ENCODE peak calls at places on chromosome 4, in nine cellular contexts. One of them, this sample, is unnamed. For H3K4me1, the result is how much of the 10 kb centered on the place peaks cover.

GRCh38 chr4:8150152-8151090 is 8.2 kb downstream of the ABLIM2 start:
- DNase-seq in ovary: no peak
- DNase-seq in K562: no peak
- DNase-seq in A673: no peak
- DNase-seq in body of pancreas: no peak
- DNase-seq in pancreas: no peak
- DNase-seq in right lobe of liver: no peak
- DNase-seq in upper lobe of right lung: no peak
- DNase-seq in gastrocnemius medialis: peak
- DNase-seq in this sample: no peak

GRCh38 chr4:140092094-140092820 is 61.7 kb downstream of the MAML3 start:
- DNase-seq in K562: no peak
- DNase-seq in upper lobe of right lung: peak
- DNase-seq in right lobe of liver: peak
- DNase-seq in pancreas: peak
- DNase-seq in body of pancreas: peak
- DNase-seq in ovary: no peak
- DNase-seq in gastrocnemius medialis: peak
- DNase-seq in A673: peak
- DNase-seq in this sample: no peak

GRCh38 chr4:171561419-171561818 is 251.8 kb upstream of the GALNTL6 start:
- DNase-seq in ovary: no peak
- DNase-seq in pancreas: no peak
- DNase-seq in gastrocnemius medialis: no peak
- DNase-seq in A673: no peak
- DNase-seq in upper lobe of right lung: no peak
- DNase-seq in right lobe of liver: no peak
- DNase-seq in body of pancreas: no peak
- DNase-seq in K562: no peak
- DNase-seq in this sample: no peak

GRCh38 chr4:20043992-20044391 is 207.7 kb upstream of the SLIT2 start:
- DNase-seq in A673: peak
- DNase-seq in gastrocnemius medialis: no peak
- DNase-seq in right lobe of liver: no peak
- DNase-seq in K562: no peak
- DNase-seq in pancreas: no peak
- DNase-seq in body of pancreas: no peak
- DNase-seq in ovary: no peak
- DNase-seq in upper lobe of right lung: no peak
- DNase-seq in this sample: no peak

GRCh38 chr4:181301735-181302380 is 941.3 kb upstream of the TENM3 start:
- DNase-seq in K562: peak
- DNase-seq in upper lobe of right lung: peak
- DNase-seq in A673: peak
- DNase-seq in pancreas: peak
- DNase-seq in ovary: no peak
- DNase-seq in gastrocnemius medialis: no peak
- DNase-seq in body of pancreas: peak
- DNase-seq in right lobe of liver: peak
- DNase-seq in this sample: no peak

GRCh38 chr4:10019521-10020051 is 1.7 kb downstream of the SLC2A9 start:
- DNase-seq in ovary: peak
- DNase-seq in pancreas: no peak
- DNase-seq in body of pancreas: no peak
- DNase-seq in right lobe of liver: peak
- DNase-seq in upper lobe of right lung: no peak
- DNase-seq in A673: no peak
- DNase-seq in K562: no peak
- DNase-seq in gastrocnemius medialis: peak
- DNase-seq in this sample: no peak

GRCh38 chr4:114038762-114039392 is 59.4 kb upstream of the ARSJ start:
- DNase-seq in body of pancreas: no peak
- DNase-seq in K562: no peak
- DNase-seq in upper lobe of right lung: no peak
- DNase-seq in right lobe of liver: no peak
- DNase-seq in ovary: no peak
- DNase-seq in A673: no peak
- DNase-seq in gastrocnemius medialis: no peak
- DNase-seq in pancreas: no peak
- DNase-seq in this sample: no peak

GRCh38 chr4:35252866-35253265 is 991.4 kb downstream of the ARAP2 start:
- DNase-seq in right lobe of liver: no peak
- DNase-seq in ovary: no peak
- DNase-seq in upper lobe of right lung: no peak
- DNase-seq in K562: no peak
- DNase-seq in gastrocnemius medialis: no peak
- DNase-seq in A673: no peak
- DNase-seq in pancreas: no peak
- DNase-seq in body of pancreas: no peak
- DNase-seq in this sample: no peak

GRCh38 chr4:44157611-44158277 is 290.9 kb downstream of the KCTD8 start:
- DNase-seq in gastrocnemius medialis: no peak
- DNase-seq in upper lobe of right lung: no peak
- DNase-seq in A673: no peak
- DNase-seq in body of pancreas: no peak
- DNase-seq in pancreas: no peak
- DNase-seq in K562: no peak
- DNase-seq in ovary: no peak
- DNase-seq in right lobe of liver: no peak
- DNase-seq in this sample: no peak

GRCh38 chr4:84498203-84499026 is 677 bp downstream of the NKX6-1 start:
- DNase-seq in K562: no peak
- DNase-seq in A673: peak
- DNase-seq in gastrocnemius medialis: no peak
- DNase-seq in ovary: peak
- DNase-seq in pancreas: peak
- DNase-seq in right lobe of liver: peak
- DNase-seq in upper lobe of right lung: peak
- DNase-seq in body of pancreas: peak
- DNase-seq in this sample: no peak

GRCh38 chr4:47031011-47031678 is at the start of gene GABRB1:
- DNase-seq in ovary: peak
- DNase-seq in pancreas: peak
- DNase-seq in upper lobe of right lung: peak
- DNase-seq in right lobe of liver: peak
- DNase-seq in body of pancreas: peak
- DNase-seq in K562: no peak
- DNase-seq in A673: peak
- DNase-seq in gastrocnemius medialis: no peak
- DNase-seq in this sample: peak

GRCh38 chr4:188660796-188661195 is 521.6 kb downstream of the TRIML1 start:
- DNase-seq in gastrocnemius medialis: no peak
- DNase-seq in right lobe of liver: no peak
- DNase-seq in ovary: no peak
- DNase-seq in pancreas: no peak
- DNase-seq in upper lobe of right lung: no peak
- DNase-seq in A673: no peak
- DNase-seq in K562: no peak
- DNase-seq in body of pancreas: no peak
- DNase-seq in this sample: no peak

GRCh38 chr4:168584321-168584771 is 87.5 kb downstream of the PALLD start:
- DNase-seq in body of pancreas: no peak
- DNase-seq in A673: no peak
- DNase-seq in right lobe of liver: no peak
- DNase-seq in gastrocnemius medialis: no peak
- DNase-seq in K562: no peak
- DNase-seq in upper lobe of right lung: no peak
- DNase-seq in pancreas: no peak
- DNase-seq in ovary: no peak
- DNase-seq in this sample: no peak

GRCh38 chr4:140037353-140038030 is 116.5 kb downstream of the MAML3 start:
- DNase-seq in A673: no peak
- DNase-seq in gastrocnemius medialis: no peak
- DNase-seq in pancreas: no peak
- DNase-seq in ovary: no peak
- DNase-seq in body of pancreas: no peak
- DNase-seq in K562: no peak
- DNase-seq in right lobe of liver: no peak
- DNase-seq in upper lobe of right lung: no peak
- DNase-seq in this sample: no peak

GRCh38 chr4:150573534-150573933 is 8.4 kb upstream of the MAB21L2 start:
- DNase-seq in upper lobe of right lung: no peak
- DNase-seq in right lobe of liver: no peak
- DNase-seq in body of pancreas: no peak
- DNase-seq in A673: no peak
- DNase-seq in gastrocnemius medialis: no peak
- DNase-seq in pancreas: no peak
- DNase-seq in ovary: no peak
- DNase-seq in K562: no peak
- DNase-seq in this sample: no peak

GRCh38 chr4:169658970-169659735 is 38.8 kb downstream of the CLCN3 start:
- DNase-seq in gastrocnemius medialis: no peak
- DNase-seq in right lobe of liver: no peak
- DNase-seq in K562: no peak
- DNase-seq in body of pancreas: no peak
- DNase-seq in upper lobe of right lung: no peak
- DNase-seq in A673: no peak
- DNase-seq in ovary: no peak
- DNase-seq in pancreas: no peak
- DNase-seq in this sample: no peak

GRCh38 chr4:24857996-24858395 is 54.8 kb downstream of the CCDC149 start:
- DNase-seq in gastrocnemius medialis: no peak
- DNase-seq in A673: no peak
- DNase-seq in ovary: no peak
- DNase-seq in K562: no peak
- DNase-seq in body of pancreas: no peak
- DNase-seq in upper lobe of right lung: no peak
- DNase-seq in right lobe of liver: no peak
- DNase-seq in pancreas: no peak
- DNase-seq in this sample: no peak

DNA sequence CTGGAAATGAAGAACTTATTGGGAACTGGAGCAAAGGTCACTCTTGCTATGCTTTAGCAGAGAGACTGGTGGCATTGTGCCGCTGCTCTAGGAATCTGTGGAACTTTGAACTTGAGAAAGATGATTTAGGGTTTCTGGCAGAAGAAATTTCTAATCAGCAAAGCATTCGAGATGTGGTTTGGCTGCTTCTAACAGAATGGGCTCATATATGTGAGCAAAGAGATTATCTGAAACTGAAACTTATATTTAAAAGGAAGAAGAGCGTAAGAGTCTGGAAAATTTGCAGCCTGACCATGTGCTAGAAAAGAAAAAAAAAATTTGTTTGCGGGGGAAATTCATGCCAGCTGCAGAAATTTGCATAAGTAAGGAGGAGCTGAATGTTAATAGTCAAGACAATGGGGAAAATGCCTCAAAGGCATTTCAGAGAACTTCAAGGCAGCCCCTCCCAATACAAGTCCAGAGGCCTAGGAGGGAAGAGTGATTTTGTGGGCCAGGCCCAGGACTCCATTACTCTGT is 35.9 kb upstream of the PAPSS1 start:
- DNase-seq in gastrocnemius medialis: no peak
- DNase-seq in K562: no peak
- DNase-seq in body of pancreas: no peak
- DNase-seq in pancreas: no peak
- DNase-seq in upper lobe of right lung: no peak
- DNase-seq in ovary: no peak
- DNase-seq in right lobe of liver: no peak
- DNase-seq in A673: no peak
- DNase-seq in this sample: no peak
- H3K27ac ChIP-seq in gastrocnemius medialis: no peak
- H3K27ac ChIP-seq in K562: no peak
- H3K27ac ChIP-seq in body of pancreas: no peak
- H3K27ac ChIP-seq in pancreas: no peak
- H3K27ac ChIP-seq in upper lobe of right lung: no peak
- H3K27ac ChIP-seq in ovary: no peak
- H3K27ac ChIP-seq in right lobe of liver: no peak
- H3K27ac ChIP-seq in A673: no peak
- H3K27ac ChIP-seq in this sample: no peak

GRCh38 chr4:98746936-98747658 is 88.7 kb upstream of the TSPAN5 start:
- DNase-seq in A673: no peak
- DNase-seq in upper lobe of right lung: no peak
- DNase-seq in K562: peak
- DNase-seq in gastrocnemius medialis: no peak
- DNase-seq in body of pancreas: no peak
- DNase-seq in ovary: no peak
- DNase-seq in pancreas: no peak
- DNase-seq in right lobe of liver: no peak
- DNase-seq in this sample: no peak

GRCh38 chr4:98747659-98748091 is 89.3 kb upstream of the TSPAN5 start:
- DNase-seq in gastrocnemius medialis: no peak
- DNase-seq in A673: peak
- DNase-seq in right lobe of liver: no peak
- DNase-seq in upper lobe of right lung: no peak
- DNase-seq in K562: no peak
- DNase-seq in ovary: no peak
- DNase-seq in pancreas: no peak
- DNase-seq in body of pancreas: no peak
- DNase-seq in this sample: no peak

GRCh38 chr4:98746530-98746929 is 88.1 kb upstream of the TSPAN5 start:
- DNase-seq in right lobe of liver: no peak
- DNase-seq in pancreas: no peak
- DNase-seq in upper lobe of right lung: no peak
- DNase-seq in gastrocnemius medialis: no peak
- DNase-seq in body of pancreas: no peak
- DNase-seq in K562: no peak
- DNase-seq in ovary: no peak
- DNase-seq in A673: peak
- DNase-seq in this sample: no peak

GRCh38 chr4:98744372-98745150 is 86.2 kb upstream of the TSPAN5 start:
- DNase-seq in upper lobe of right lung: no peak
- DNase-seq in A673: peak
- DNase-seq in pancreas: no peak
- DNase-seq in gastrocnemius medialis: no peak
- DNase-seq in ovary: no peak
- DNase-seq in body of pancreas: no peak
- DNase-seq in K562: no peak
- DNase-seq in right lobe of liver: no peak
- DNase-seq in this sample: no peak

GRCh38 chr4:98745372-98745771 is 87.0 kb upstream of the TSPAN5 start:
- DNase-seq in A673: peak
- DNase-seq in pancreas: no peak
- DNase-seq in ovary: no peak
- DNase-seq in K562: peak
- DNase-seq in right lobe of liver: no peak
- DNase-seq in upper lobe of right lung: no peak
- DNase-seq in body of pancreas: no peak
- DNase-seq in gastrocnemius medialis: no peak
- DNase-seq in this sample: no peak
- TF ChIP-seq CTCF in A673: peak
- TF ChIP-seq CTCF in pancreas: no peak
- TF ChIP-seq CTCF in ovary: no peak
- TF ChIP-seq CTCF in K562: peak
- TF ChIP-seq CTCF in right lobe of liver: peak
- TF ChIP-seq CTCF in upper lobe of right lung: no peak
- TF ChIP-seq CTCF in body of pancreas: no peak
- TF ChIP-seq CTCF in gastrocnemius medialis: no peak
- TF ChIP-seq CTCF in this sample: no peak

GRCh38 chr4:86981789-86982188 is 47.0 kb downstream of the AFF1 start:
- DNase-seq in K562: no peak
- DNase-seq in body of pancreas: peak
- DNase-seq in upper lobe of right lung: no peak
- DNase-seq in A673: peak
- DNase-seq in right lobe of liver: no peak
- DNase-seq in pancreas: no peak
- DNase-seq in gastrocnemius medialis: no peak
- DNase-seq in ovary: no peak
- DNase-seq in this sample: no peak
- H3K4me1 ChIP-seq in K562: under half
- H3K4me1 ChIP-seq in body of pancreas: under half
- H3K4me1 ChIP-seq in upper lobe of right lung: under half
- H3K4me1 ChIP-seq in A673: under half
- H3K4me1 ChIP-seq in right lobe of liver: under half
- H3K4me1 ChIP-seq in pancreas: under half
- H3K4me1 ChIP-seq in gastrocnemius medialis: under half
- H3K4me1 ChIP-seq in ovary: under half
- H3K4me1 ChIP-seq in this sample: under half

GRCh38 chr4:26557164-26557563 is 26.7 kb upstream of the TBC1D19 start:
- DNase-seq in A673: peak
- DNase-seq in upper lobe of right lung: no peak
- DNase-seq in K562: no peak
- DNase-seq in pancreas: no peak
- DNase-seq in gastrocnemius medialis: peak
- DNase-seq in ovary: no peak
- DNase-seq in body of pancreas: no peak
- DNase-seq in right lobe of liver: no peak
- DNase-seq in this sample: no peak
- H3K27ac ChIP-seq in A673: no peak
- H3K27ac ChIP-seq in upper lobe of right lung: no peak
- H3K27ac ChIP-seq in K562: no peak
- H3K27ac ChIP-seq in pancreas: no peak
- H3K27ac ChIP-seq in gastrocnemius medialis: no peak
- H3K27ac ChIP-seq in ovary: no peak
- H3K27ac ChIP-seq in body of pancreas: no peak
- H3K27ac ChIP-seq in right lobe of liver: no peak
- H3K27ac ChIP-seq in this sample: no peak

This sample was measured in tibial artery.